ENCODE peak calls at places on chromosomes 1 and 21, in ten cellular contexts. S, T, L, R, W, E, C, O, X and P are unnamed samples.

GRCh38 chr21:36471254-36471723 is 8.6 kb downstream of the CLDN14 start:
- DNase-seq in S (no peak), T (no peak), L (no peak), R (no peak), W (no peak), E (peak), C (no peak), O (no peak), X (peak), P (no peak)

GRCh38 chr21:33947451-33948095 is 32.0 kb upstream of the ATP5PO start:
- DNase-seq in S (peak), T (no peak), L (peak), R (peak), W (peak), E (peak), C (peak), O (peak), X (peak), P (peak)

GRCh38 chr1:228348708-228349467 is 57.7 kb downstream of the TRIM11 start:
- DNase-seq in S (no peak), T (no peak), L (no peak), R (no peak), W (no peak), E (no peak), C (peak), O (no peak), X (no peak), P (no peak)

GRCh38 chr1:244075247-244075722 is 24.2 kb downstream of the ZBTB18 start:
- DNase-seq in S (no peak), T (no peak), L (no peak), R (no peak), W (no peak), E (no peak), C (no peak), O (no peak), X (no peak), P (peak)

GRCh38 chr1:150221552-150221951 is 14.4 kb downstream of the ANP32E start:
- DNase-seq in S (no peak), T (no peak), L (no peak), R (no peak), W (no peak), E (no peak), C (no peak), O (no peak), X (peak), P (no peak)

GRCh38 chr1:4172659-4173599 is 272.9 kb upstream of the C1orf174 start:
- DNase-seq in S (peak), T (no peak), L (no peak), R (no peak), W (no peak), E (peak), C (peak), O (no peak), X (no peak), P (peak)

GRCh38 chr1:224774378-224774777 is 155.1 kb upstream of the DNAH14 start:
- DNase-seq in S (no peak), T (no peak), L (no peak), R (no peak), W (no peak), E (no peak), C (no peak), O (no peak), X (peak), P (no peak)

GRCh38 chr1:7702365-7702764 is 68.7 kb upstream of the VAMP3 start:
- DNase-seq in S (no peak), T (no peak), L (no peak), R (no peak), W (no peak), E (no peak), C (no peak), O (no peak), X (no peak), P (peak)

GRCh38 chr1:227740401-227740960 is 5.2 kb downstream of the SNAP47 start:
- DNase-seq in S (no peak), T (no peak), L (no peak), R (no peak), W (no peak), E (no peak), C (peak), O (no peak), X (no peak), P (no peak)

GRCh38 chr1:232077809-232078208 is 451.2 kb downstream of the DISC1 start:
- DNase-seq in S (no peak), T (no peak), L (no peak), R (no peak), W (no peak), E (no peak), C (no peak), O (no peak), X (no peak), P (no peak)

GRCh38 chr1:85494074-85494956 is 29.4 kb upstream of the DDAH1 start:
- DNase-seq in S (no peak), T (no peak), L (no peak), R (no peak), W (no peak), E (no peak), C (no peak), O (no peak), X (no peak), P (no peak)

GRCh38 chr1:160006312-160006940 is 25.4 kb downstream of the PIGM start:
- DNase-seq in S (peak), T (no peak), L (peak), R (no peak), W (peak), E (peak), C (no peak), O (peak), X (peak), P (peak)

GRCh38 chr1:61124691-61125090 is 42.3 kb downstream of the NFIA start:
- DNase-seq in S (no peak), T (no peak), L (no peak), R (no peak), W (no peak), E (no peak), C (no peak), O (no peak), X (no peak), P (no peak)

GRCh38 chr1:69230223-69230622 is 337.5 kb upstream of the LRRC7 start:
- DNase-seq in S (no peak), T (no peak), L (no peak), R (no peak), W (no peak), E (no peak), C (no peak), O (no peak), X (no peak), P (no peak)